ENCODE peak calls at places on chromosomes 4 and X, in eight cellular contexts. One of them, this sample, is unnamed.
A peak's percentile ranks its signal among the peaks of the same experiment; 100 is the strongest.

GRCh38 chr4:118967393-118967792 is 78.7 kb downstream of the SYNPO2 start:
- DNase-seq in T-helper 1 cell: no peak
- DNase-seq in NCI-H774: no peak
- DNase-seq in activated CD8-positive, alpha-beta memory T cell treated with anti-CD3 and anti-CD28 coated beads for 48 hours: no peak
- DNase-seq in NCI-H1417: no peak
- DNase-seq in Caco-2: no peak
- DNase-seq in trophoblast cell: no peak
- DNase-seq in upper lobe of right lung: no peak
- DNase-seq in this sample: peak; percentile 69

GRCh38 chr4:102500371-102501175 is 586 bp upstream of the NFKB1 start:
- DNase-seq in T-helper 1 cell: peak; percentile 41
- DNase-seq in NCI-H774: peak; percentile 6
- DNase-seq in activated CD8-positive, alpha-beta memory T cell treated with anti-CD3 and anti-CD28 coated beads for 48 hours: no peak
- DNase-seq in NCI-H1417: peak; percentile 77
- DNase-seq in Caco-2: peak; percentile 25
- DNase-seq in trophoblast cell: peak; percentile 21
- DNase-seq in upper lobe of right lung: peak; percentile 77
- DNase-seq in this sample: peak; percentile 51

GRCh38 chrX:11261260-11261659 is 32.0 kb upstream of the AMELX start:
- DNase-seq in T-helper 1 cell: no peak
- DNase-seq in NCI-H774: no peak
- DNase-seq in activated CD8-positive, alpha-beta memory T cell treated with anti-CD3 and anti-CD28 coated beads for 48 hours: no peak
- DNase-seq in NCI-H1417: no peak
- DNase-seq in Caco-2: no peak
- DNase-seq in trophoblast cell: peak; percentile 8
- DNase-seq in upper lobe of right lung: no peak
- DNase-seq in this sample: peak; percentile 40

GRCh38 chr4:4627111-4627510 is 85.3 kb upstream of the STX18 start:
- DNase-seq in T-helper 1 cell: no peak
- DNase-seq in NCI-H774: no peak
- DNase-seq in activated CD8-positive, alpha-beta memory T cell treated with anti-CD3 and anti-CD28 coated beads for 48 hours: no peak
- DNase-seq in NCI-H1417: no peak
- DNase-seq in Caco-2: no peak
- DNase-seq in trophoblast cell: no peak
- DNase-seq in upper lobe of right lung: no peak
- DNase-seq in this sample: no peak

GRCh38 chrX:105752334-105752733 is 70.0 kb upstream of the NRK start:
- DNase-seq in T-helper 1 cell: no peak
- DNase-seq in NCI-H774: peak; percentile 31
- DNase-seq in activated CD8-positive, alpha-beta memory T cell treated with anti-CD3 and anti-CD28 coated beads for 48 hours: no peak
- DNase-seq in NCI-H1417: peak; percentile 9
- DNase-seq in Caco-2: no peak
- DNase-seq in trophoblast cell: no peak
- DNase-seq in upper lobe of right lung: no peak
- DNase-seq in this sample: no peak

GRCh38 chrX:20374866-20375530 is 108.3 kb upstream of the RPS6KA3 start:
- DNase-seq in T-helper 1 cell: no peak
- DNase-seq in NCI-H774: no peak
- DNase-seq in activated CD8-positive, alpha-beta memory T cell treated with anti-CD3 and anti-CD28 coated beads for 48 hours: no peak
- DNase-seq in NCI-H1417: no peak
- DNase-seq in Caco-2: no peak
- DNase-seq in trophoblast cell: no peak
- DNase-seq in upper lobe of right lung: no peak
- DNase-seq in this sample: no peak

GRCh38 chr4:39855909-39856512 is 121.7 kb downstream of the PDS5A start:
- DNase-seq in T-helper 1 cell: no peak
- DNase-seq in NCI-H774: no peak
- DNase-seq in activated CD8-positive, alpha-beta memory T cell treated with anti-CD3 and anti-CD28 coated beads for 48 hours: no peak
- DNase-seq in NCI-H1417: no peak
- DNase-seq in Caco-2: no peak
- DNase-seq in trophoblast cell: peak; percentile 6
- DNase-seq in upper lobe of right lung: no peak
- DNase-seq in this sample: peak; percentile 33

GRCh38 chrX:136639506-136640176 is 8.3 kb upstream of the CD40LG start:
- DNase-seq in T-helper 1 cell: peak; percentile 59
- DNase-seq in NCI-H774: no peak
- DNase-seq in activated CD8-positive, alpha-beta memory T cell treated with anti-CD3 and anti-CD28 coated beads for 48 hours: no peak
- DNase-seq in NCI-H1417: no peak
- DNase-seq in Caco-2: no peak
- DNase-seq in trophoblast cell: no peak
- DNase-seq in upper lobe of right lung: no peak
- DNase-seq in this sample: peak; percentile 6

GRCh38 chrX:79140731-79141130 is 3.8 kb upstream of the GPR174 start:
- DNase-seq in T-helper 1 cell: no peak
- DNase-seq in NCI-H774: no peak
- DNase-seq in activated CD8-positive, alpha-beta memory T cell treated with anti-CD3 and anti-CD28 coated beads for 48 hours: no peak
- DNase-seq in NCI-H1417: no peak
- DNase-seq in Caco-2: no peak
- DNase-seq in trophoblast cell: no peak
- DNase-seq in upper lobe of right lung: no peak
- DNase-seq in this sample: no peak

GRCh38 chrX:107677501-107677901 is 49.2 kb downstream of the PRPS1 start:
- DNase-seq in T-helper 1 cell: no peak
- DNase-seq in NCI-H774: no peak
- DNase-seq in activated CD8-positive, alpha-beta memory T cell treated with anti-CD3 and anti-CD28 coated beads for 48 hours: no peak
- DNase-seq in NCI-H1417: peak; percentile 57
- DNase-seq in Caco-2: peak; percentile 47
- DNase-seq in trophoblast cell: no peak
- DNase-seq in upper lobe of right lung: no peak
- DNase-seq in this sample: peak; percentile 69

GRCh38 chrX:121254336-121254735 is 206.9 kb downstream of the GLUD2 start:
- DNase-seq in T-helper 1 cell: no peak
- DNase-seq in NCI-H774: no peak
- DNase-seq in activated CD8-positive, alpha-beta memory T cell treated with anti-CD3 and anti-CD28 coated beads for 48 hours: no peak
- DNase-seq in NCI-H1417: no peak
- DNase-seq in Caco-2: no peak
- DNase-seq in trophoblast cell: no peak
- DNase-seq in upper lobe of right lung: no peak
- DNase-seq in this sample: no peak

GRCh38 chrX:37776283-37776986 is 3.4 kb upstream of the CYBB start:
- DNase-seq in T-helper 1 cell: peak; percentile 33
- DNase-seq in NCI-H774: no peak
- DNase-seq in activated CD8-positive, alpha-beta memory T cell treated with anti-CD3 and anti-CD28 coated beads for 48 hours: no peak
- DNase-seq in NCI-H1417: no peak
- DNase-seq in Caco-2: no peak
- DNase-seq in trophoblast cell: no peak
- DNase-seq in upper lobe of right lung: no peak
- DNase-seq in this sample: no peak

GRCh38 chrX:97563531-97564133 is 679.9 kb downstream of the RPA4 start:
- DNase-seq in T-helper 1 cell: peak; percentile 84
- DNase-seq in NCI-H774: peak; percentile 4
- DNase-seq in activated CD8-positive, alpha-beta memory T cell treated with anti-CD3 and anti-CD28 coated beads for 48 hours: no peak
- DNase-seq in NCI-H1417: peak; percentile 69
- DNase-seq in Caco-2: no peak
- DNase-seq in trophoblast cell: no peak
- DNase-seq in upper lobe of right lung: no peak
- DNase-seq in this sample: peak; percentile 75

GRCh38 chr4:133668061-133668851 is 519.2 kb downstream of the PCDH10 start:
- DNase-seq in T-helper 1 cell: no peak
- DNase-seq in NCI-H774: peak; percentile 17
- DNase-seq in activated CD8-positive, alpha-beta memory T cell treated with anti-CD3 and anti-CD28 coated beads for 48 hours: no peak
- DNase-seq in NCI-H1417: peak; percentile 38
- DNase-seq in Caco-2: peak; percentile 3
- DNase-seq in trophoblast cell: no peak
- DNase-seq in upper lobe of right lung: no peak
- DNase-seq in this sample: no peak